ENCODE peak calls at places on chromosomes 12 and 14, in ten cellular contexts. One of them, this sample, is unnamed. For H3K36me3, the result is how much of the 10 kb centered on the place peaks cover.

GRCh38 chr14:64212666-64213065 is 81.5 kb downstream of the ESR2 start:
- DNase-seq in upper lobe of right lung: no peak
- DNase-seq in cardiac muscle cell: no peak
- DNase-seq in right lobe of liver: no peak
- DNase-seq in aorta: no peak
- DNase-seq in adrenal gland: no peak
- DNase-seq in tibial artery: no peak
- DNase-seq in CD8-positive, alpha-beta T cell: no peak
- DNase-seq in brain microvascular endothelial cell: no peak
- DNase-seq in IMR-90: peak
- DNase-seq in this sample: no peak

GRCh38 chr12:58081488-58081887 is 140.1 kb downstream of the ATP23 start:
- DNase-seq in upper lobe of right lung: no peak
- DNase-seq in cardiac muscle cell: no peak
- DNase-seq in right lobe of liver: no peak
- DNase-seq in aorta: no peak
- DNase-seq in adrenal gland: no peak
- DNase-seq in tibial artery: no peak
- DNase-seq in CD8-positive, alpha-beta T cell: no peak
- DNase-seq in brain microvascular endothelial cell: no peak
- DNase-seq in IMR-90: no peak
- DNase-seq in this sample: no peak

GRCh38 chr12:16346931-16347330 is 514 bp upstream of the MGST1 start:
- DNase-seq in upper lobe of right lung: no peak
- DNase-seq in cardiac muscle cell: no peak
- DNase-seq in right lobe of liver: no peak
- DNase-seq in aorta: no peak
- DNase-seq in adrenal gland: no peak
- DNase-seq in tibial artery: no peak
- DNase-seq in CD8-positive, alpha-beta T cell: no peak
- DNase-seq in brain microvascular endothelial cell: no peak
- DNase-seq in IMR-90: no peak
- DNase-seq in this sample: no peak

GRCh38 chr12:15978431-15978950 is 67.4 kb downstream of the DERA start:
- DNase-seq in upper lobe of right lung: no peak
- DNase-seq in cardiac muscle cell: peak
- DNase-seq in right lobe of liver: no peak
- DNase-seq in aorta: no peak
- DNase-seq in adrenal gland: no peak
- DNase-seq in tibial artery: no peak
- DNase-seq in CD8-positive, alpha-beta T cell: no peak
- DNase-seq in brain microvascular endothelial cell: peak
- DNase-seq in IMR-90: peak
- DNase-seq in this sample: no peak

GRCh38 chr12:113462117-113462774 is 9.4 kb downstream of the LHX5 start:
- DNase-seq in upper lobe of right lung: peak
- DNase-seq in cardiac muscle cell: peak
- DNase-seq in right lobe of liver: peak
- DNase-seq in aorta: peak
- DNase-seq in adrenal gland: peak
- DNase-seq in tibial artery: peak
- DNase-seq in CD8-positive, alpha-beta T cell: peak
- DNase-seq in brain microvascular endothelial cell: peak
- DNase-seq in IMR-90: peak
- DNase-seq in this sample: no peak

GRCh38 chr14:102668291-102668873 is 75.9 kb downstream of the RCOR1 start:
- DNase-seq in upper lobe of right lung: no peak
- DNase-seq in cardiac muscle cell: no peak
- DNase-seq in right lobe of liver: no peak
- DNase-seq in aorta: no peak
- DNase-seq in adrenal gland: no peak
- DNase-seq in tibial artery: no peak
- DNase-seq in CD8-positive, alpha-beta T cell: no peak
- DNase-seq in brain microvascular endothelial cell: no peak
- DNase-seq in IMR-90: no peak
- DNase-seq in this sample: no peak

GRCh38 chr14:21097616-21098133 is 780 bp downstream of the ZNF219 start:
- DNase-seq in upper lobe of right lung: no peak
- DNase-seq in cardiac muscle cell: peak
- DNase-seq in right lobe of liver: no peak
- DNase-seq in aorta: peak
- DNase-seq in adrenal gland: peak
- DNase-seq in tibial artery: no peak
- DNase-seq in CD8-positive, alpha-beta T cell: no peak
- DNase-seq in brain microvascular endothelial cell: no peak
- DNase-seq in IMR-90: no peak
- DNase-seq in this sample: no peak

GRCh38 chr12:19561411-19561961 is 122.2 kb downstream of the AEBP2 start:
- DNase-seq in upper lobe of right lung: no peak
- DNase-seq in cardiac muscle cell: no peak
- DNase-seq in right lobe of liver: no peak
- DNase-seq in aorta: no peak
- DNase-seq in adrenal gland: no peak
- DNase-seq in tibial artery: no peak
- DNase-seq in CD8-positive, alpha-beta T cell: no peak
- DNase-seq in brain microvascular endothelial cell: peak
- DNase-seq in IMR-90: peak
- DNase-seq in this sample: no peak

GRCh38 chr14:106562451-106562850 is 1036.1 kb downstream of the TMEM121 start:
- DNase-seq in upper lobe of right lung: no peak
- DNase-seq in cardiac muscle cell: no peak
- DNase-seq in right lobe of liver: no peak
- DNase-seq in aorta: no peak
- DNase-seq in adrenal gland: no peak
- DNase-seq in tibial artery: no peak
- DNase-seq in CD8-positive, alpha-beta T cell: no peak
- DNase-seq in brain microvascular endothelial cell: no peak
- DNase-seq in IMR-90: no peak
- DNase-seq in this sample: no peak

GRCh38 chr14:106551265-106551664 is 1024.9 kb downstream of the TMEM121 start:
- DNase-seq in upper lobe of right lung: no peak
- DNase-seq in cardiac muscle cell: no peak
- DNase-seq in right lobe of liver: no peak
- DNase-seq in aorta: no peak
- DNase-seq in adrenal gland: no peak
- DNase-seq in tibial artery: no peak
- DNase-seq in CD8-positive, alpha-beta T cell: no peak
- DNase-seq in brain microvascular endothelial cell: no peak
- DNase-seq in IMR-90: no peak
- DNase-seq in this sample: no peak

GRCh38 chr14:106556665-106557289 is 1030.4 kb downstream of the TMEM121 start:
- DNase-seq in upper lobe of right lung: peak
- DNase-seq in cardiac muscle cell: no peak
- DNase-seq in right lobe of liver: peak
- DNase-seq in aorta: no peak
- DNase-seq in adrenal gland: peak
- DNase-seq in tibial artery: no peak
- DNase-seq in CD8-positive, alpha-beta T cell: peak
- DNase-seq in brain microvascular endothelial cell: no peak
- DNase-seq in IMR-90: no peak
- DNase-seq in this sample: no peak
- H3K27ac ChIP-seq in upper lobe of right lung: no peak
- H3K27ac ChIP-seq in cardiac muscle cell: no peak
- H3K27ac ChIP-seq in right lobe of liver: no peak
- H3K27ac ChIP-seq in aorta: no peak
- H3K27ac ChIP-seq in adrenal gland: no peak
- H3K27ac ChIP-seq in tibial artery: no peak
- H3K27ac ChIP-seq in CD8-positive, alpha-beta T cell: no peak
- H3K27ac ChIP-seq in brain microvascular endothelial cell: no peak
- H3K27ac ChIP-seq in IMR-90: no peak
- H3K27ac ChIP-seq in this sample: no peak

GRCh38 chr12:119772431-119772830 is 104.5 kb downstream of the PRKAB1 start:
- DNase-seq in upper lobe of right lung: no peak
- DNase-seq in cardiac muscle cell: no peak
- DNase-seq in right lobe of liver: no peak
- DNase-seq in aorta: no peak
- DNase-seq in adrenal gland: no peak
- DNase-seq in tibial artery: no peak
- DNase-seq in CD8-positive, alpha-beta T cell: no peak
- DNase-seq in brain microvascular endothelial cell: peak
- DNase-seq in IMR-90: peak
- DNase-seq in this sample: no peak

GRCh38 chr12:119775246-119775895 is 101.7 kb downstream of the CIT start:
- DNase-seq in upper lobe of right lung: no peak
- DNase-seq in cardiac muscle cell: no peak
- DNase-seq in right lobe of liver: no peak
- DNase-seq in aorta: no peak
- DNase-seq in adrenal gland: no peak
- DNase-seq in tibial artery: no peak
- DNase-seq in CD8-positive, alpha-beta T cell: no peak
- DNase-seq in brain microvascular endothelial cell: no peak
- DNase-seq in IMR-90: no peak
- DNase-seq in this sample: no peak

DNA sequence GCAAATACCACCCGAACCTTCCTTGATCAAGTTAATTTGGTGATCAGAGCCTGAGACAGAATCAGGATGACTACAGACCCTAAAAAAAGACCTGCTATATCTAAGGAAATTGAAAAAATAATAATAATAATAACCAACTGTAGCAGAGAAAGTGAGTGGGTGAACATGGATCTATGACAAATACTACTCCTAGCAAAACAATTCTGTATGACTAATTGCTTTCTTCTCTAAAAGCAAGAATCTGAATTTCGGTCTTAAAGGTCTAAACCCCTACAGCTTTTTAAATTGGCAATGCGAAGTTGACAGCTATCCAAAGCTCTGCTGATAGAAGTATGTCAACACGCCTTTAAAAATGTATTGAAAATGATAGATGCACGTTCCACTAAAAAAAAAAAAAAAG is 102.2 kb downstream of the PRKAB1 start:
- DNase-seq in upper lobe of right lung: no peak
- DNase-seq in cardiac muscle cell: no peak
- DNase-seq in right lobe of liver: no peak
- DNase-seq in aorta: no peak
- DNase-seq in adrenal gland: no peak
- DNase-seq in tibial artery: no peak
- DNase-seq in CD8-positive, alpha-beta T cell: no peak
- DNase-seq in brain microvascular endothelial cell: no peak
- DNase-seq in IMR-90: peak
- DNase-seq in this sample: no peak
- H3K36me3 ChIP-seq in upper lobe of right lung: under half
- H3K36me3 ChIP-seq in cardiac muscle cell: under half
- H3K36me3 ChIP-seq in right lobe of liver: under half
- H3K36me3 ChIP-seq in aorta: under half
- H3K36me3 ChIP-seq in adrenal gland: under half
- H3K36me3 ChIP-seq in tibial artery: under half
- H3K36me3 ChIP-seq in CD8-positive, alpha-beta T cell: under half
- H3K36me3 ChIP-seq in brain microvascular endothelial cell: under half
- H3K36me3 ChIP-seq in IMR-90: under half
- H3K36me3 ChIP-seq in this sample: under half

DNA sequence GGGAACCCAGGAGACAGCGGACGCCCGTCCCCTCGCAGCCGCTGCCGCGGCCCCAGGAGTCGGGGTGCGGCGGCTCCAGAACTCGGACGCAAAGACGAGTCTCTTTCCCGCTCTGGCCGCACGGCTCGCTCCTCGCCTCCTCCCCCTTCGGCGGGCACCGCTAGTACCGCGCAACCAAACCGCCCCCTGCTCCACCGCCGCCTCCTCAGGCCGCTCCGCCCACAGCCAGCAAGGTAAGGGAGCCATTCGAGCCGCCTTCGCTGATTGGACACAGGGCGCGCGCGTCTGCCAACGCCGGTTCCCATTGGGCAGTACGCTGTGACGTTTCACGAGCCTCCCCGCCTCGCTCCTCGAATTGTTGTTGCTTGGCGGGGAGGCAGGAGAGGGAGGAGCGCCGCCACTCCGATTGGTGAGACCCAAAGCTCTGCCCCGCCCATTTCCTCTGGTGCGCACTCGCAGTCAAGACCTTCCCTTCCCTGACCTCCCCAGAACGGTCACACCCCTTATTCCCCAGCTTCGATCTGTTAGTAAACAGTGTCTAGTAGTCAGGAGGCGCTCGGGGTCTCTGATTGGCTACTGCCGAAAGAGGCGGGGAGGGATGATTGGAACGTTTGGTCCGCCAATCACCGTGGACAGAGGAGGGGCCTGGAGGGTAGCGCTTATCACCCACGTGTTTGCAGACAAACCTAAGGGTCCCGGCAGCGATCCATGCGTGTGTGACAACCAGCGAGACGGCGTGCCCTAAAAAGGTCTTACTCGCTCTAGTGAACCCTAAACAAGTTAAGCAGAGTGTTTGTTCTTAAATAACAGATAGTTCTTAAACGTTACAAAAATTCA is at the start of gene RPS6KA5:
- DNase-seq in upper lobe of right lung: peak
- DNase-seq in cardiac muscle cell: peak
- DNase-seq in right lobe of liver: peak
- DNase-seq in aorta: peak
- DNase-seq in adrenal gland: peak
- DNase-seq in tibial artery: peak
- DNase-seq in CD8-positive, alpha-beta T cell: peak
- DNase-seq in brain microvascular endothelial cell: peak
- DNase-seq in IMR-90: peak
- DNase-seq in this sample: peak
- H3K27ac ChIP-seq in upper lobe of right lung: peak
- H3K27ac ChIP-seq in cardiac muscle cell: peak
- H3K27ac ChIP-seq in right lobe of liver: peak
- H3K27ac ChIP-seq in aorta: peak
- H3K27ac ChIP-seq in adrenal gland: peak
- H3K27ac ChIP-seq in tibial artery: peak
- H3K27ac ChIP-seq in CD8-positive, alpha-beta T cell: peak
- H3K27ac ChIP-seq in brain microvascular endothelial cell: peak
- H3K27ac ChIP-seq in IMR-90: peak
- H3K27ac ChIP-seq in this sample: no peak

GRCh38 chr12:32918890-32919791 is 22.6 kb upstream of the PKP2 start:
- DNase-seq in upper lobe of right lung: no peak
- DNase-seq in cardiac muscle cell: peak
- DNase-seq in right lobe of liver: no peak
- DNase-seq in aorta: no peak
- DNase-seq in adrenal gland: no peak
- DNase-seq in tibial artery: no peak
- DNase-seq in CD8-positive, alpha-beta T cell: no peak
- DNase-seq in brain microvascular endothelial cell: peak
- DNase-seq in IMR-90: peak
- DNase-seq in this sample: no peak

GRCh38 chr12:32922546-32923297 is 26.1 kb upstream of the PKP2 start:
- DNase-seq in upper lobe of right lung: no peak
- DNase-seq in cardiac muscle cell: no peak
- DNase-seq in right lobe of liver: no peak
- DNase-seq in aorta: no peak
- DNase-seq in adrenal gland: no peak
- DNase-seq in tibial artery: no peak
- DNase-seq in CD8-positive, alpha-beta T cell: no peak
- DNase-seq in brain microvascular endothelial cell: no peak
- DNase-seq in IMR-90: no peak
- DNase-seq in this sample: no peak

GRCh38 chr12:32917094-32917611 is 20.6 kb upstream of the PKP2 start:
- DNase-seq in upper lobe of right lung: no peak
- DNase-seq in cardiac muscle cell: no peak
- DNase-seq in right lobe of liver: no peak
- DNase-seq in aorta: no peak
- DNase-seq in adrenal gland: no peak
- DNase-seq in tibial artery: peak
- DNase-seq in CD8-positive, alpha-beta T cell: no peak
- DNase-seq in brain microvascular endothelial cell: peak
- DNase-seq in IMR-90: no peak
- DNase-seq in this sample: no peak

GRCh38 chr12:32921397-32921796 is 24.8 kb upstream of the PKP2 start:
- DNase-seq in upper lobe of right lung: no peak
- DNase-seq in cardiac muscle cell: no peak
- DNase-seq in right lobe of liver: no peak
- DNase-seq in aorta: no peak
- DNase-seq in adrenal gland: no peak
- DNase-seq in tibial artery: no peak
- DNase-seq in CD8-positive, alpha-beta T cell: no peak
- DNase-seq in brain microvascular endothelial cell: peak
- DNase-seq in IMR-90: no peak
- DNase-seq in this sample: no peak

DNA sequence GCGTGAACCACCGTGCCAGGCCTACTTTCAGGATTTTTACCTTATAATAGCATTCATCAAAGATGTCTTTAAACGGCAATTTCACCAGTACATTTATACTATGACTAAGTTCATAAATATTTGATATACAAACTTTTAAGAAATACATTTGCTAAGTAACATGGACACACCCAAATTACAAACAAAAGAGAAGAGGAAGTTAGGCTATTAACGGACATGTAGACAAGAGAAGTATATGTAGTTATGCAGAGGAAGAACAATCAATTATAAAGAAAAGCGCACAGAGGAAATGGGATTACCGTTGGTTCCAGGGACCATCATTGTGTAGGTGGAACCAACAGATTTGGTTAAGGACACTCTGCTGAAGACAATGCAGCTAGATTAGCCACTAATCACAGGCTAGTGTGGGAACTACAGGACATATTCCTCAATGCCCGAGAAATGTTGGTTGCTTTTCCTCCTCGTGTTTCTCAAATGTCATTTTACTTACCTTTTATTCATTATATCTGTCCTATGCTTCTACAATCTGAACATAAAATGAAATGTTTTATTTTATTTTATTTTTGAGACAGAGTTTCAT is 24.0 kb upstream of the PKP2 start:
- DNase-seq in upper lobe of right lung: no peak
- DNase-seq in cardiac muscle cell: no peak
- DNase-seq in right lobe of liver: no peak
- DNase-seq in aorta: no peak
- DNase-seq in adrenal gland: no peak
- DNase-seq in tibial artery: no peak
- DNase-seq in CD8-positive, alpha-beta T cell: no peak
- DNase-seq in brain microvascular endothelial cell: no peak
- DNase-seq in IMR-90: no peak
- DNase-seq in this sample: no peak
- H3K36me3 ChIP-seq in upper lobe of right lung: under half
- H3K36me3 ChIP-seq in cardiac muscle cell: under half
- H3K36me3 ChIP-seq in right lobe of liver: under half
- H3K36me3 ChIP-seq in aorta: under half
- H3K36me3 ChIP-seq in adrenal gland: under half
- H3K36me3 ChIP-seq in tibial artery: under half
- H3K36me3 ChIP-seq in CD8-positive, alpha-beta T cell: under half
- H3K36me3 ChIP-seq in brain microvascular endothelial cell: under half
- H3K36me3 ChIP-seq in IMR-90: under half
- H3K36me3 ChIP-seq in this sample: under half

This sample was measured in iPS DF 6.9.